ENCODE peak calls at places on chromosomes 6 and 20, in nine cellular contexts. Q is heart right ventricle; J is CD8-positive, alpha-beta memory T cell; U is uterus; G is IMR-90; N is adipocyte; V is fibroblast of lung; C is ovary; F is A549. A is an unnamed sample. For H3K4me1, the result is how much of the 10 kb centered on the place peaks cover.

GRCh38 chr6:14286634-14287428 is 169.3 kb downstream of the CD83 start:
- DNase-seq in F (no peak), U (no peak), V (no peak), C (no peak), Q (no peak), J (no peak), G (no peak), N (peak), A (no peak)

GRCh38 chr20:47741669-47742345 is 43.5 kb downstream of the SULF2 start:
- DNase-seq in N (no peak), U (no peak), G (no peak), F (no peak), J (no peak), V (no peak), C (no peak), Q (no peak), A (no peak)

GRCh38 chr6:107458687-107459282 is 579 bp downstream of the PDSS2 start:
- DNase-seq in Q (peak), F (peak), G (peak), J (peak), V (peak), N (peak), C (no peak), U (peak), A (peak)

GRCh38 chr20:10077081-10077471 is 42.3 kb downstream of the ANKEF1 start:
- DNase-seq in N (no peak), Q (no peak), C (no peak), V (no peak), J (no peak), U (no peak), F (no peak), G (no peak), A (no peak)

GRCh38 chr6:133630651-133631050 is 258.3 kb upstream of the TCF21 start:
- DNase-seq in G (no peak), U (no peak), J (no peak), F (no peak), C (no peak), V (no peak), N (peak), Q (no peak), A (no peak)

GRCh38 chr20:34190679-34191090 is 50.5 kb upstream of the ASIP start:
- DNase-seq in V (peak), C (peak), Q (peak), F (peak), U (peak), J (no peak), G (peak), N (peak), A (peak)

GRCh38 chr20:23663180-23663579 is 25.4 kb upstream of the CST3 start:
- DNase-seq in V (no peak), C (no peak), G (no peak), N (no peak), F (no peak), Q (no peak), U (no peak), J (no peak), A (no peak)

GRCh38 chr20:53138454-53139291 is 166.5 kb downstream of the TSHZ2 start:
- DNase-seq in Q (no peak), G (no peak), U (no peak), N (no peak), V (no peak), C (no peak), F (no peak), J (no peak), A (no peak)

GRCh38 chr6:90646936-90647335 is 60.1 kb upstream of the MAP3K7 start:
- DNase-seq in J (no peak), F (no peak), C (no peak), V (no peak), N (no peak), U (no peak), G (peak), Q (no peak), A (no peak)

GRCh38 chr6:169932491-169932890 is 181.1 kb downstream of the ERMARD start:
- DNase-seq in U (no peak), Q (no peak), F (no peak), V (no peak), G (no peak), N (no peak), C (no peak), J (no peak), A (no peak)

GRCh38 chr6:108650781-108651180 is 90.1 kb downstream of the FOXO3 start:
- DNase-seq in G (peak), J (no peak), F (no peak), N (peak), C (no peak), Q (no peak), U (no peak), V (peak), A (no peak)

GRCh38 chr6:111980168-111980567 is 73.7 kb upstream of the CCN6 start:
- DNase-seq in N (no peak), U (no peak), Q (no peak), V (peak), J (no peak), F (no peak), C (peak), G (peak), A (no peak)

GRCh38 chr6:75532521-75532920 is 38.9 kb upstream of the FILIP1 start:
- DNase-seq in U (no peak), F (no peak), G (peak), Q (no peak), J (no peak), V (no peak), C (no peak), N (peak), A (no peak)

GRCh38 chr20:47335251-47336012 is 21.1 kb downstream of the ZMYND8 start:
- DNase-seq in V (no peak), U (no peak), J (no peak), G (no peak), F (no peak), C (no peak), Q (no peak), N (peak), A (no peak)

GRCh38 chr6:12288211-12288618 is 1.9 kb upstream of the EDN1 start:
- DNase-seq in N (no peak), G (no peak), V (no peak), J (no peak), U (no peak), F (no peak), Q (no peak), C (no peak), A (no peak)
- H3K4me3 ChIP-seq in N (no peak), G (no peak), V (no peak), J (no peak), U (no peak), F (peak), Q (no peak), C (no peak), A (no peak)

GRCh38 chr6:5192135-5192794 is 68.5 kb downstream of the LYRM4 start:
- DNase-seq in Q (no peak), U (no peak), V (no peak), N (no peak), C (no peak), F (no peak), G (no peak), J (no peak), A (no peak)
- H3K4me1 ChIP-seq in Q (under half), U (under half), V (under half), N (under half), C (under half), F (under half), G (under half), J (under half), A (under half)

GRCh38 chr6:35681298-35681697 is 7.4 kb downstream of the FKBP5 start:
- DNase-seq in V (no peak), J (no peak), G (no peak), Q (no peak), N (no peak), C (no peak), U (no peak), F (no peak), A (no peak)
- H3K4me3 ChIP-seq in V (no peak), J (no peak), G (no peak), Q (no peak), N (peak), C (no peak), U (no peak), F (no peak), A (no peak)

DNA sequence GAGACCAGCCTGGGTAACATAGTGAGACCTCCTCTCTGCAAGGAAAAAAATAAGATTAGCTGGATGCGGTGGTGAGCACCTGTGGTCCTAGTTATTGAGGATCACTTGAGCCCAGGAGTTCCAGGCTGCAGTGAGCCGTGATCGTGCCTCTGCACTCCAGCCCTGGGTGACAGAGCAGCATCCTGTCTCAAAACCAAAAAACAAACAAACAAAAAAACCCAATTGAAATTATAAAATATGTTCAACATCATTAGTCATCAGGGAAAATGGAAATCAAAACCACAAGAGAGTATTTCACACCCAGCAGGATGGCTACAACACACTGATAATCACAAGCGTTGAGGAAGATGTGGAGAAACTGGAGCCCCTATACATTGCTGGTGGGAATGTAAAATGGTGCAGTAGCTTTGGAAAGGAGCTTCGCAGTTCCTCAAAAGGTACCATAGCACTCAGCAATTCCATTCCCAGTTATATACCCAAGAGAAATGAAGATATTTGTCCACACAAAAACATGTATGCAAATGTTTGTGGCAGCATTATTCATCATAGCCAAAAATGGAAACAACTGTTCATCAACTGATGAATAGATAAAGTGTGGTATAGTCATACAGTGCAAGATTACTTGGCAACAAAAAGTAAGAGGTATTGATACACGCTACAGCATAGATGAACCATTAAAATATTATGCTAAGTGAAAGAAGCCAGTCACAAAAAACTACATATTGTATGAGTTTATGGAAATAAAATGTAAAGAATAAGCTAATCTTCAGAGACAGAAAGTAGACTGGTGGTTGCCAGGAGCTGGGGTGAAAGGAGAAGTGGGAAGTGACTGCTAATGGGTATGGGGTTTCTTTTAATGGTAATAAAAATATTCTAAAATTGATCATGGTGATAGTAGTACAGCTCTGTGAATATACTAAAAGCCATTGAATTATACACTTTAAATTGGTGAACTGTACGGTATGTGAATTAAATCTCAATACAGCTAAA is 38.7 kb upstream of the RIPOR2 start:
- DNase-seq in V (no peak), Q (no peak), J (no peak), F (no peak), U (no peak), C (no peak), N (no peak), G (no peak), A (no peak)
- H3K4me1 ChIP-seq in V (under half), Q (under half), J (under half), F (under half), U (under half), C (under half), N (under half), G (under half), A (under half)

GRCh38 chr6:144006731-144007454 is 1.2 kb downstream of the PLAGL1 start:
- DNase-seq in U (no peak), C (peak), V (peak), J (no peak), Q (no peak), F (peak), N (peak), G (peak), A (no peak)

GRCh38 chr6:144007779-144008500 is at the start of gene PLAGL1:
- DNase-seq in V (peak), N (peak), C (peak), J (no peak), G (peak), Q (peak), F (peak), U (peak), A (peak)

GRCh38 chr6:144007455-144007778 is 642 bp downstream of the PLAGL1 start:
- DNase-seq in N (no peak), C (no peak), U (no peak), F (no peak), Q (no peak), G (no peak), J (no peak), V (no peak), A (no peak)

GRCh38 chr6:144012534-144012933 is 4.5 kb upstream of the PLAGL1 start:
- DNase-seq in U (no peak), N (no peak), G (peak), V (no peak), Q (no peak), C (no peak), J (no peak), F (no peak), A (no peak)

DNA sequence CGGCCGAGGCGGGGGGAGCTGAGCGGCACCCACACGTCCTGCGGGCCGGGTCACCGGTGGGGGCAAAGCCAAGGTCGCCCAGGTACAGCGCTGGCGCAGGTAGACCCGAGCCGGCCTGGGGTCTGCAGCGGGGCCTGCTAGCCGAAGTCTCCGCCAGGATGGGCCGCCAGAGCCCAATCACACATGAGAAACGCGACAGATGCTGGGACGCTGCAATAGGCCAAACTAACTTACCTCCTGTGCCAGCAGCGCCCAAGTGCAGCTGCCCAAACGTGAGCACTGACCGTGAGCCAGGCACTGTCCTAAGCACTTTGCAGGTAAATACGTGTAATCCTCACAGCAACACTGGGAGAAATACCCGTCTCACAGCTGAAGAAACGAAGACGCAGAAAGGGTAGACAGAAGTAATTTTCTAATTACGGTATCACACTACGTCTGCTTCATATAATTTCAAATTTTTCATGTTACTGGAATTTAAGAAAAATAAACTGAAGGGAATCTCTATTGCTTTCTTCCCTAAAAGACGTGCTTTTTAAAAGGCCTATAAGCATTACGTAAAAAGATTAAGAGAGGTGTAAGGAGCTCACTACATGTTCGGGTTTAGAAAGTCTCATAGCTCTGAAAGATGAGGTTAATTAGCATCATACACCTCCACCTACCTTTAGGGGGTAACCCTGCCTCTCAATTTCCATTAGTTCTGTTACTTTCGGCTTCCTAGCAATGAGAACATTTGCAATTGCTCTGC is 614 bp upstream of the PLAGL1 start:
- DNase-seq in U (no peak), N (peak), V (no peak), J (no peak), Q (no peak), F (no peak), C (no peak), G (no peak), A (no peak)
- H3K4me3 ChIP-seq in U (peak), N (peak), V (peak), J (no peak), Q (peak), F (peak), C (peak), G (peak), A (peak)

GRCh38 chr6:167797871-167798265 is 28.8 kb upstream of the AFDN start:
- DNase-seq in V (no peak), U (no peak), J (no peak), Q (no peak), F (no peak), C (no peak), G (no peak), N (no peak), A (no peak)
- H3K4me1 ChIP-seq in V (under half), U (under half), J (under half), Q (under half), F (under half), C (under half), G (under half), N (under half), A (under half)

GRCh38 chr6:39260451-39260850 is 31.2 kb upstream of the KCNK5 start:
- DNase-seq in J (no peak), U (no peak), F (no peak), Q (no peak), V (no peak), C (no peak), N (no peak), G (no peak), A (no peak)
- H3K4me3 ChIP-seq in J (no peak), U (no peak), F (no peak), Q (no peak), V (no peak), C (no peak), N (no peak), G (no peak), A (no peak)

GRCh38 chr6:85402922-85403321 is 47.0 kb upstream of the NT5E start:
- DNase-seq in J (no peak), Q (no peak), N (no peak), U (no peak), F (no peak), C (no peak), V (no peak), G (no peak), A (no peak)

GRCh38 chr6:85402071-85402470 is 47.8 kb upstream of the NT5E start:
- DNase-seq in N (no peak), V (no peak), F (no peak), U (no peak), Q (no peak), G (no peak), J (no peak), C (no peak), A (no peak)

GRCh38 chr6:85403331-85404015 is 46.4 kb upstream of the NT5E start:
- DNase-seq in Q (no peak), U (no peak), V (peak), C (no peak), J (no peak), F (no peak), N (peak), G (peak), A (no peak)

GRCh38 chr6:85400331-85400730 is 49.6 kb upstream of the NT5E start:
- DNase-seq in Q (no peak), U (no peak), G (no peak), J (no peak), F (no peak), N (no peak), V (no peak), C (no peak), A (no peak)

DNA sequence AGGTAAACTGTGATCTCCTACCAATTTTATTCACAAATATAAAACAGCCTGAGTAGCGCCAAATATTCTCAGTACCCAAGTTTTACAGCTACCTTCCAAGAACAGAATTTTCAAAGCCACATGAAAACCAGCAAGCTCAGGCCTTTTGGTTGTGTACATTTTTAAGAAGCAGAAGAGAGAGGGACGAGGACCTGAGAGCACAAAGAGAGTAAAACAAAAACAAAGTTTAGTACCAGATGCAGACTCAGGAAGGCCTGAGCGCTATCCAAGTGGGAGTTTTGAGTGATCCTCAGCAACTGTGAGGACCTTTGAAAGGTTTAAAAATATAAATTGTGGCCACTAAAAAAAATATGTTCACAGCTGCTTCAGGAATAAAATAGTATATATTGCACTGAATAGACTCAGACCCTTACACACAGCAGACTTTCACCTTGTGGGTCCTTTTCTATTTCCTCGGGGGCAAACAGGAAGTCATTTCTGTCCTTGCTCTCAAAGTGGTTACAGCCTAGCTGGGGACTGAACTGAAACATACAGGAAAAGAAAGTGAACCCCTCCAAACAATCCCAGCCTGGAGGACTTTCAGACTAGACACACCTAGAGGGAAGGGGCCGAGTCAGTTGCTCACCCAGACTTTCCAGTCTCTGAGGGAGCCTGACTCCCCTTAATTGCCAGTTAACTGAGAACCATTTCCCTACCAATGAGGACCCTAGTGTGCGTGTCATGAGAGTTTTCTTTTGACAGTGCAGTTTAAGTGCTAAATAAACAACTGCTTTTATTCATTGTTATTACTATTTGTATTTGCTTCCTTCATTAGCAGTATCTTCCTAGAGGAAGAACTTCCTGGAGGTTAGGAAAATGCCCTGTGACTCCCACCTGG is 48.5 kb upstream of the NT5E start:
- DNase-seq in V (no peak), F (no peak), C (no peak), J (no peak), Q (no peak), N (no peak), U (no peak), G (no peak), A (no peak)
- H3K4me1 ChIP-seq in V (under half), F (under half), C (under half), J (under half), Q (under half), N (under half), U (under half), G (under half), A (under half)

GRCh38 chr6:113565306-113565705 is 291.8 kb upstream of the MARCKS start:
- DNase-seq in G (peak), N (peak), F (no peak), C (no peak), V (peak), J (no peak), U (no peak), Q (no peak), A (no peak)

GRCh38 chr6:113560908-113561307 is 296.2 kb upstream of the MARCKS start:
- DNase-seq in V (peak), J (no peak), N (peak), F (no peak), U (no peak), C (no peak), Q (no peak), G (peak), A (no peak)

GRCh38 chr6:113562248-113562647 is 294.9 kb upstream of the MARCKS start:
- DNase-seq in N (no peak), G (no peak), V (no peak), Q (no peak), C (no peak), J (no peak), U (no peak), F (no peak), A (no peak)

GRCh38 chr6:113560376-113560775 is 296.8 kb upstream of the MARCKS start:
- DNase-seq in C (no peak), U (no peak), J (no peak), G (no peak), F (no peak), V (no peak), Q (no peak), N (no peak), A (no peak)

DNA sequence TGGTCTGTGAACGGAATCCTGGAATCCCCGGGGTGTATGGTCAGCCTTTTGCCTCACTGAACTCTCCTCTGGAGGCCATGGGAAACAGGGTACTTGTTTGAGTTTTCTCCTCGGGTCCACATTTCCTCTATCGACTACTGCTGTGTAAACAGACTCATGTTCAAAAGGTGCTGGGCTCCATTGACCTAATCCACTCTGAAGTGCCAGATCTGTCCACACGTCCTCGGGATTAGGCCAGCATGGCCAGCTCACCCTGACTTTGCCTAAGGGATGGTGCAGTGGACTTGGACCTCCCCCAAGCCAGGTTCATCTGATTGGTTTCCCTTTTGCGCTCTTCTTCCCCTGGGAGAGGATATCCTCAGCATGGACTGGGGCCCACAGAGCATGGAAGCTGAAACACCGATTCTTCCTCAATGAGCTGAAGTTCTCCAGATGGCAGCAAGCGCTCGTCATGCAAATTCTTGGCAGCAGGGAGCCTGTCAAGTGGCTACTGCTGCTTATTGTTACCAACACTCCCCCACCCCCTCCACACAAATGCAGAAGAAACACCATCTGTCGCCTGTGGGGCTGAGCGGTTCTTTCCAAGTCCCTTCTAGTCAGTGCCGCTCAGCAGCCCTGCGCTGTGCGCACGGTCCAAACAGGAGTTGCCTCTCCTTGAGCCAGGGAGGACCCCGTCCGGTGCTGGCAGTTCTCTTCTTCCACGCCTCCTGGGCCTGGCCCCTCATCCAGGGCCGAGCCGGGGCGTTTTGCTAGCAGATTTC is 292.6 kb upstream of the MARCKS start:
- DNase-seq in G (peak), U (peak), V (peak), Q (peak), J (no peak), N (peak), F (no peak), C (peak), A (peak)
- H3K4me3 ChIP-seq in G (peak), U (no peak), V (peak), Q (peak), J (no peak), N (peak), F (no peak), C (peak), A (no peak)

A was measured in aorta.